ENCODE peak calls at places on chromosomes 11 and 22, in nine cellular contexts. T is fibroblast of lung, C is body of pancreas, G is OCI-LY7, A is GM23248, S is kidney, K is upper lobe of right lung, Q is A549, R is adipocyte. H is an unnamed sample. For H3K9me3, the result is how much of the 10 kb centered on the place peaks cover.

GRCh38 chr22:36741204-36741793 is 34.6 kb downstream of the IFT27 start:
- DNase-seq in C (no peak), T (peak), G (peak), S (no peak), A (peak), K (peak), Q (peak), R (no peak), H (no peak)

GRCh38 chr11:65586676-65587075 is 8.9 kb downstream of the KCNK7 start:
- DNase-seq in C (no peak), G (no peak), A (no peak), T (peak), S (no peak), Q (no peak), K (no peak), R (no peak), H (no peak)

GRCh38 chr11:35227551-35228341 is 88.8 kb downstream of the CD44 start:
- DNase-seq in G (no peak), S (no peak), A (peak), C (peak), T (peak), Q (no peak), R (no peak), K (no peak), H (no peak)

GRCh38 chr11:118908264-118908663 is 17.5 kb downstream of the BCL9L start:
- DNase-seq in T (no peak), Q (no peak), R (no peak), A (no peak), S (no peak), K (peak), C (no peak), G (no peak), H (no peak)

GRCh38 chr22:34814260-34814659 is 251.7 kb upstream of the ISX start:
- DNase-seq in S (no peak), G (no peak), T (no peak), C (no peak), Q (no peak), K (no peak), R (no peak), A (no peak), H (no peak)

GRCh38 chr22:24427500-24428164 is at the start of gene ADORA2A:
- DNase-seq in G (peak), K (no peak), R (no peak), T (no peak), C (peak), Q (no peak), A (no peak), S (peak), H (no peak)

GRCh38 chr22:27809226-27809625 is 7.7 kb upstream of the MN1 start:
- DNase-seq in A (no peak), Q (no peak), G (no peak), C (no peak), K (no peak), S (peak), T (no peak), R (no peak), H (no peak)

GRCh38 chr22:42905702-42906183 is 48.7 kb upstream of the ARFGAP3 start:
- DNase-seq in G (no peak), A (no peak), T (no peak), S (peak), C (peak), R (no peak), K (peak), Q (no peak), H (no peak)

GRCh38 chr11:111565111-111565720 is 24.7 kb downstream of the LAYN start:
- DNase-seq in C (peak), S (no peak), A (peak), T (peak), K (no peak), R (peak), Q (peak), G (peak), H (no peak)

GRCh38 chr11:86814775-86815174 is 14.4 kb downstream of the PRSS23 start:
- DNase-seq in C (no peak), G (no peak), Q (no peak), K (no peak), S (no peak), T (peak), R (no peak), A (peak), H (no peak)

GRCh38 chr11:35822815-35823495 is 120.9 kb upstream of the LDLRAD3 start:
- DNase-seq in Q (no peak), R (no peak), S (no peak), K (no peak), A (no peak), T (no peak), C (no peak), G (no peak), H (no peak)

GRCh38 chr11:2329551-2329950 is 27.7 kb downstream of the TSPAN32 start:
- DNase-seq in R (no peak), Q (no peak), K (no peak), S (no peak), A (no peak), C (no peak), T (no peak), G (no peak), H (no peak)

GRCh38 chr11:46845440-46845739 is 690 bp downstream of the CKAP5 start:
- DNase-seq in Q (no peak), G (no peak), R (no peak), C (no peak), S (no peak), A (peak), K (no peak), T (peak), H (no peak)

GRCh38 chr22:39332441-39333064 is 13.1 kb upstream of the RPL3 start:
- DNase-seq in K (no peak), T (peak), Q (no peak), S (no peak), G (no peak), C (peak), A (peak), R (peak), H (no peak)

GRCh38 chr11:86459682-86460460 is 85.2 kb downstream of the CCDC81 start:
- DNase-seq in T (peak), K (no peak), A (peak), R (peak), Q (peak), G (no peak), S (no peak), C (peak), H (peak)

GRCh38 chr11:84969103-84969502 is 658.0 kb downstream of the DLG2 start:
- DNase-seq in A (peak), Q (no peak), S (no peak), K (no peak), R (no peak), T (no peak), G (no peak), C (peak), H (no peak)

GRCh38 chr11:112610494-112610893 is 349.8 kb upstream of the PLET1 start:
- DNase-seq in C (no peak), K (no peak), S (no peak), R (no peak), G (no peak), Q (no peak), A (peak), T (no peak), H (no peak)

GRCh38 chr11:113249491-113249763 is 65.0 kb upstream of the TTC12 start:
- DNase-seq in A (peak), C (no peak), G (no peak), Q (no peak), T (peak), K (no peak), S (no peak), R (no peak), H (no peak)

GRCh38 chr22:37133304-37134018 is 16.3 kb downstream of the IL2RB start:
- DNase-seq in G (no peak), A (no peak), S (no peak), K (peak), T (no peak), C (no peak), Q (no peak), R (no peak), H (no peak)

GRCh38 chr22:23772315-23773246 is at the start of gene MMP11:
- DNase-seq in K (peak), S (peak), T (no peak), A (peak), Q (no peak), R (peak), G (peak), C (peak), H (no peak)

GRCh38 chr22:36470162-36470993 is 11.1 kb downstream of the TXN2 start:
- DNase-seq in Q (peak), R (peak), K (peak), A (peak), C (peak), G (peak), T (peak), S (peak), H (peak)

DNA sequence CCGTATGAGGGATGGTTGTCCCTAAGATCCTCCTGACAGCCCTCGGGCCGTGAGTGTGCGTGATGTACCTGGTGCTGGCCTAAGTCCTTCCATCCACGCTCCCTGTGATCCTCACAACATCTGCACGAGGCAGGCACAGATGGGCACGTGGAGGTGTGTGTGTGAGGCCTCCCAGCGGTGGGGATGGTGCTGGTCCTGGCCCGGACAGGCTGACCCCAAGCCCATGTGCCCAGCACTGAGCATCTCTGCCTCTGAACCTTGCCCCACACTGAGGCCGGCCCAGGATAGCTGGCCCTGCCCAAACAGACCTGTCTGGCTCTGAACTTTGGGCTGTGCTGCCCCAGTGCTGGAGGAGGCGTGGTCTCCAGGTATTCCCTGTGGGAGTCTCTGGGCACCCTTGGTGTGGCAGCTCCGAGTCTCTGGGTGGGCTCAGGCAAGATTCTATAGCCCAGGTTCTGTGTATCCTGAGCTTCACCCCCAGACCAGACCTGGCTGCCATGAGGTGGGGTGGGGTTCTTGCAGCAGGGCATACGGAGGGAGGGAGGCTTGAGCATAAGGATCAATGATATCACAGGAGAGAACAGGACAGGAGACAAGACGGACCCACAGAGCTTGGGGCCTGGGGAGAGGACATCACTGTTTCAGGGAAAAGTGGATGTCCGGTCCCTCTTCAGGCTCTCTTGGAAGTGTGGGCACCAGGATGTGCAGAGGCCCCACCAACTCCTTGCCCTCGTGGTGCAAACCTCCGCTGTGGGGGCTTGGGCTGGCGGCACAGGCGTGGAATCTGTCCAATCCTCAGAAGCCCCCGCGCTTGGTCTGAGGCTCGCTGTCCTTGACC is 881.8 kb downstream of the BRD1 start:
- DNase-seq in Q (no peak), S (no peak), G (no peak), R (no peak), T (no peak), C (no peak), K (peak), A (no peak), H (no peak)
- H3K9me3 ChIP-seq in Q (under half), S (under half), G (under half), R (under half), T (under half), C (under half), K (under half), A (under half), H (half or more)

GRCh38 chr11:94613120-94613519 is 46.0 kb downstream of the PIWIL4 start:
- DNase-seq in T (no peak), Q (no peak), S (no peak), R (no peak), A (no peak), K (no peak), G (no peak), C (no peak), H (no peak)
- H3K9me3 ChIP-seq in T (under half), Q (under half), S (under half), R (under half), A (under half), K (under half), G (under half), C (under half), H (under half)

DNA sequence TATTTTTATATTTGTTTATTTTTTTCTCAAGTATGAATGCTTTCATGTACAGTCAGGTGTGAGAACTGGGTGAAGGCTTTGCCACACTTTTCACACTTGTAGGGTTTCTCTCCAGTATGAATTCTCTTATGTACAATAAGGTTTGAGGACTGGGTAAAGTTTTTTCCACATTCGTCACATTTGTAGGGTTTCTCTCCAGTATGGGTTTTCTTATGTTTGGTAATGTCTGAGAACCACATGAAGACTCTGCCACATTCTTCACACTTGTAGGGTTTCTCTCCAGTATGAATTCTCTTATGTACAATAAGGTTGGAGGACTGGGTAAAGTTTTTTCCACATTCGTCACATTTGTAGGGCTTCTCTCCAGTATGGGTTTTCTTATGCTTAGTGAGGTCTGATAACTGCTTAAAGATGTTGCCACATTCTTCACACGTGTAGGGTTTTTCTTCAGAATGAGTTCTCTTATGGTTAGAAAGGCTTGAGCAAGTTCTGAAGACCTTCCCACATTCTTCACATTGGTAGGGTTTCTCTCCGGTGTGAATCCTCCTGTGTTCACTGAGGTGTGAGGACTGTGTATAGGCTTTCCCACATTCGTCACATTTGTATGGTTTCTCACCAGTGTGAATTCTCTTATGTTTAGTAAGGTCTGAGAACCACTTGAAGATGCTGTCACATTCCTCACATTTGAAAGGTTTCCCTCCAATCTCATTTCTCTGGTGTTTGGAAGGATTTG is 19.7 kb downstream of the ZNF195 start:
- DNase-seq in T (peak), R (no peak), G (no peak), K (no peak), S (no peak), Q (no peak), A (no peak), C (no peak), H (no peak)
- H3K9me3 ChIP-seq in T (under half), R (half or more), G (half or more), K (half or more), S (half or more), Q (half or more), A (under half), C (under half), H (half or more)

GRCh38 chr22:47207846-47208554 is 445.6 kb downstream of the TBC1D22A start:
- DNase-seq in G (no peak), A (no peak), S (peak), K (no peak), T (no peak), C (no peak), R (no peak), Q (no peak), H (no peak)

GRCh38 chr22:47209547-47210023 is 447.1 kb downstream of the TBC1D22A start:
- DNase-seq in S (peak), K (no peak), T (no peak), G (no peak), A (no peak), Q (no peak), R (no peak), C (no peak), H (no peak)

GRCh38 chr22:47210112-47210657 is 447.7 kb downstream of the TBC1D22A start:
- DNase-seq in R (no peak), A (no peak), C (no peak), T (no peak), Q (no peak), G (no peak), S (peak), K (no peak), H (no peak)

GRCh38 chr22:47210686-47211085 is 448.2 kb downstream of the TBC1D22A start:
- DNase-seq in R (no peak), Q (no peak), S (no peak), A (no peak), G (no peak), T (no peak), C (no peak), K (no peak), H (no peak)

DNA sequence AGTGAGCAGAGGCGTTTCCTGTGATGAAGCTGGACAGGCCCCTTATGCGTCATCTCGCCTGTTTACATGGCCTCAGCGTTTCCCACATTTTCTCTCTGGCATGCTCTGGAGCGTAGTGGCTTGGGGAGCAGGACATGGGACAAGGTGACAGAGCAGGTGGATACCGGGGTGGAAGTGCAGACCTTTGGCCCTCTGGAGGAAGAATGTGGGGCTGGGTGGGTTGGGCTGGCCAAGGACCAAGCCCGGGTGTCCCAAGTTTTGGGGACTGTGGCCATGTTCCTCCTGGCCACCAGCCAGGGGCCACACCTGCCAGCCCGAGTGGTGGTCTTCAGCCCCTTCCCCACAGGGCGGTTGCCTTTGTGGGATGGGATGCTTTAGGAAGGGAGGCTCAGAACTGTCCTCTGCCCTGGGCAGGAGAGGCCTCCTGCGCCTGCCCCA is 446.6 kb downstream of the TBC1D22A start:
- DNase-seq in K (no peak), C (no peak), G (no peak), Q (no peak), T (peak), A (no peak), S (peak), R (no peak), H (no peak)
- H3K9me3 ChIP-seq in K (under half), C (under half), G (under half), Q (under half), T (under half), A (under half), S (under half), R (under half), H (under half)

DNA sequence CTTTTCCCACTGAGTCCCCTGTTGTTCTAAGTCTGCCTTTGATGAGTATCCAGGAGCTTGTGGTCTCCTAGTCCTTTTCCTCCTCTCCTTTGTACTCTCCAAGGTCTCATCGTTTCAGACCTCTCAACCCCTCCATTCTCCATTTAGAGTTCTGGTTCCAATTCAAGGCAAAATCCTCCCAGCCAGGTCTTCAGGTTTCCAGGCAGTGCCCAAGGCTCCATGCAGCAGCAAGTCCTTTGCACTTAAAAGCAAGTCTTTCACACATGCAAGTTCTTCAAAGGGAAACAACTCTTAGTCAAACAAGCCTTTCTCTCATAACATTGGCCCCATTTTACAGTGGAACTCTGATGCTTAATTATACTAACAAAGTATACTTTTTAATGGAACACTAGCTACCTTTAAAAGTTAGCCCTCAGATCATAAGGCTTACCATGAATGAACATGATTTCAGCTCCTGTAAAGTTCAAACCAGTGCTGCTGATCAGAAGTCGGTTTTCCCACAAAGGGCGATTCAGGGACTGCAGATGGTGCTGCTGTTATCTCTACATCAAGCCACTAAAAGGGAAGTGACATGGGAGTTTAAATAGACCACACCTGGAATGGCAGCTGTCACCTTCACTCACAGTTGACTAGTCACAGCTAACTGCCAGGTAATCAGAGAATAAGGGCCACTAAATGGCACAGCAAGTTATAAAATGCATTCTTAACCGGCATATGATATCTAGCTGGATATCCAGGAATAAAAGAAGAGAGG is 581.3 kb upstream of the ARHGAP42 start:
- DNase-seq in A (no peak), K (no peak), Q (no peak), T (no peak), S (no peak), G (peak), C (no peak), R (no peak), H (no peak)
- H3K9me3 ChIP-seq in A (under half), K (under half), Q (under half), T (under half), S (under half), G (under half), C (under half), R (under half), H (under half)

GRCh38 chr22:47375621-47376321 is 613.3 kb downstream of the TBC1D22A start:
- DNase-seq in C (no peak), K (peak), R (no peak), T (no peak), S (no peak), Q (no peak), G (no peak), A (no peak), H (no peak)

GRCh38 chr22:47377926-47378560 is 615.6 kb downstream of the TBC1D22A start:
- DNase-seq in C (no peak), K (peak), G (no peak), A (no peak), S (no peak), Q (no peak), R (no peak), T (no peak), H (no peak)

GRCh38 chr22:47374901-47375575 is 612.6 kb downstream of the TBC1D22A start:
- DNase-seq in A (no peak), T (no peak), C (no peak), K (peak), R (no peak), G (no peak), Q (no peak), S (no peak), H (no peak)

GRCh38 chr22:47376322-47376700 is 613.9 kb downstream of the TBC1D22A start:
- DNase-seq in G (no peak), K (peak), A (no peak), C (no peak), R (no peak), S (no peak), Q (no peak), T (no peak), H (no peak)

GRCh38 chr22:47376901-47377520 is 614.6 kb downstream of the TBC1D22A start:
- DNase-seq in K (peak), A (no peak), C (no peak), Q (no peak), T (no peak), S (no peak), G (no peak), R (no peak), H (no peak)
- H3K9me3 ChIP-seq in K (under half), A (under half), C (under half), Q (under half), T (under half), S (under half), G (under half), R (under half), H (under half)

GRCh38 chr11:32411937-32412615 is 23.3 kb downstream of the WT1 start:
- DNase-seq in K (no peak), C (no peak), R (no peak), T (no peak), G (no peak), S (no peak), Q (no peak), A (no peak), H (no peak)
- H3K9me3 ChIP-seq in K (under half), C (under half), R (under half), T (under half), G (under half), S (under half), Q (under half), A (under half), H (under half)